ENCODE peak calls at places on chromosomes 5 and 9, in seven cellular contexts. C is stimulated activated naive B cell treated with anti-CD40 and anti-IgM and Interleukin-4, amounts not matched to agents 10 μg/mL and 1 μg/mL and 100 μg/mL, for 72 hours; H is posterior cingulate gyrus; E is HEK293T; S is HT-29; A is effector memory CD4-positive, alpha-beta T cell; G is NCI-H226. V is an unnamed sample.

GRCh38 chr9:135743546-135744332 is 41.8 kb downstream of the KCNT1 start:
- DNase-seq in G (no peak), S (no peak), A (no peak), C (no peak), E (no peak), H (no peak), V (no peak)

GRCh38 chr9:71692337-71692736 is 76.0 kb downstream of the CEMIP2 start:
- DNase-seq in H (no peak), S (no peak), A (no peak), E (no peak), G (peak), C (no peak), V (no peak)

GRCh38 chr9:113501129-113501686 is 37.7 kb downstream of the RGS3 start:
- DNase-seq in H (no peak), A (no peak), S (peak), C (no peak), E (no peak), G (no peak), V (peak)

GRCh38 chr5:38434981-38435710 is 121.3 kb downstream of the LIFR start:
- DNase-seq in E (no peak), A (no peak), S (no peak), G (no peak), C (no peak), H (no peak), V (no peak)

GRCh38 chr5:149363936-149364335 is 6.1 kb downstream of the PCYOX1L start:
- DNase-seq in C (no peak), E (no peak), G (no peak), H (no peak), A (no peak), S (peak), V (no peak)

GRCh38 chr9:137064027-137064879 is 6.1 kb downstream of the SAPCD2 start:
- DNase-seq in G (peak), S (peak), E (peak), A (no peak), H (peak), C (no peak), V (peak)

GRCh38 chr5:149677721-149678120 is 52.4 kb upstream of the PPARGC1B start:
- DNase-seq in S (no peak), A (no peak), E (no peak), C (no peak), G (no peak), H (peak), V (no peak)

GRCh38 chr9:15240927-15241326 is 66.1 kb downstream of the TTC39B start:
- DNase-seq in A (no peak), S (no peak), G (no peak), H (no peak), E (no peak), C (no peak), V (no peak)

GRCh38 chr9:113237026-113237425 is 15.7 kb downstream of the SLC31A1 start:
- DNase-seq in H (no peak), A (no peak), G (no peak), S (no peak), E (no peak), C (no peak), V (no peak)

GRCh38 chr5:120808135-120808534 is 344.0 kb downstream of the PRR16 start:
- DNase-seq in G (peak), S (no peak), C (no peak), A (no peak), E (no peak), H (no peak), V (peak)

V was measured in GM23338.